ENCODE peak calls at places on chromosomes 7 and 10, in six cellular contexts. S is GM12864; V is progenitor cell of endocrine pancreas; U is upper lobe of right lung; K is activated CD4-positive, alpha-beta T cell treated with anti-CD3 and anti-CD28 coated beads for 48 hours; W is AG10803. B is an unnamed sample.
A peak's percentile ranks its signal among the peaks of the same experiment; 100 is the strongest.

GRCh38 chr10:24887855-24888231 is 64.6 kb downstream of the PRTFDC1 start:
- DNase-seq in W (no peak), S (no peak), V (no peak), K (no peak), U (no peak), B (no peak)

GRCh38 chr10:1465993-1466764 is 271.1 kb downstream of the ADARB2 start:
- DNase-seq in W (no peak), S (no peak), V (no peak), K (no peak), U (no peak), B (no peak)

GRCh38 chr7:26616235-26616634 is 248.2 kb downstream of the SKAP2 start:
- DNase-seq in V (no peak), S (no peak), K (no peak), U (no peak), W (no peak), B (no peak)

GRCh38 chr7:122006687-122007086 is 133.7 kb downstream of the PTPRZ1 start:
- DNase-seq in S (no peak), U (no peak), V (no peak), W (no peak), K (no peak), B (no peak)

GRCh38 chr10:119221666-119222065 is 14.3 kb downstream of the GRK5 start:
- DNase-seq in V (no peak), W (no peak), K (no peak), U (no peak), S (no peak), B (no peak)

GRCh38 chr10:74932648-74933047 is 106.2 kb downstream of the KAT6B start:
- DNase-seq in W (peak; percentile 44), K (no peak), U (no peak), S (no peak), V (no peak), B (no peak)

GRCh38 chr10:32983333-32983909 is 25.4 kb upstream of the ITGB1 start:
- DNase-seq in U (no peak), V (no peak), K (peak; percentile 25), S (no peak), W (peak; percentile 90), B (peak; percentile 17)

GRCh38 chr7:43648725-43649406 is 66.0 kb downstream of the STK17A start:
- DNase-seq in V (no peak), S (peak; percentile 96), K (peak; percentile 73), W (peak; percentile 83), U (no peak), B (peak; percentile 66)

GRCh38 chr10:122019414-122019975 is 30.5 kb downstream of the TACC2 start:
- DNase-seq in U (peak; percentile 86), K (no peak), W (no peak), S (no peak), V (no peak), B (no peak)

GRCh38 chr10:116774728-116775151 is 32.4 kb upstream of the HSPA12A start:
- DNase-seq in U (no peak), V (no peak), K (no peak), W (no peak), S (no peak), B (no peak)

GRCh38 chr7:142357953-142358520 is 100.2 kb upstream of the PRSS58 start:
- DNase-seq in K (peak; percentile 39), V (no peak), S (peak; percentile 16), U (no peak), W (peak; percentile 82), B (no peak)

GRCh38 chr10:88232029-88232895 is 350.9 kb downstream of the RNLS start:
- DNase-seq in K (no peak), U (peak; percentile 69), W (peak; percentile 45), V (no peak), S (no peak), B (no peak)

GRCh38 chr7:43454936-43455518 is 127.9 kb upstream of the STK17A start:
- DNase-seq in K (no peak), W (peak; percentile 58), V (no peak), U (no peak), S (no peak), B (no peak)

GRCh38 chr10:69237528-69238159 is 17.5 kb downstream of the HKDC1 start:
- DNase-seq in V (peak; percentile 81), W (peak; percentile 66), K (peak; percentile 92), U (peak; percentile 91), S (no peak), B (peak; percentile 81)

GRCh38 chr7:1705339-1705738 is 35.3 kb downstream of the ELFN1 start:
- DNase-seq in V (no peak), K (no peak), W (no peak), U (peak; percentile 51), S (no peak), B (no peak)

GRCh38 chr7:3162286-3162685 is 118.6 kb upstream of the CARD11 start:
- DNase-seq in W (no peak), U (no peak), S (no peak), K (peak; percentile 44), V (no peak), B (no peak)

GRCh38 chr10:17523246-17523753 is 68.9 kb upstream of the ST8SIA6 start:
- DNase-seq in K (no peak), S (no peak), W (no peak), U (no peak), V (no peak), B (no peak)

GRCh38 chr7:134850048-134850447 is 70.6 kb downstream of the CALD1 start:
- DNase-seq in K (no peak), V (no peak), S (no peak), W (no peak), U (no peak), B (no peak)

GRCh38 chr10:96752380-96752779 is 32.1 kb upstream of the PIK3AP1 start:
- DNase-seq in V (no peak), S (no peak), K (no peak), W (no peak), U (no peak), B (no peak)

GRCh38 chr7:124324262-124324661 is 291.4 kb upstream of the TMEM229A start:
- DNase-seq in S (no peak), W (no peak), V (no peak), K (no peak), U (no peak), B (no peak)

GRCh38 chr10:21494221-21495001 is 31.1 kb downstream of the SKIDA1 start:
- DNase-seq in V (no peak), K (peak; percentile 34), S (no peak), W (peak; percentile 28), U (peak; percentile 75), B (peak; percentile 42)

GRCh38 chr10:69866688-69867461 is 65.2 kb downstream of the COL13A1 start:
- DNase-seq in W (peak; percentile 74), U (no peak), K (no peak), S (no peak), V (no peak), B (no peak)

GRCh38 chr10:72200883-72201282 is 14.9 kb upstream of the ANAPC16 start:
- DNase-seq in K (no peak), U (no peak), W (no peak), S (no peak), V (no peak), B (no peak)

GRCh38 chr7:52648903-52649302 is 386.5 kb upstream of the POM121L12 start:
- DNase-seq in K (no peak), W (no peak), S (no peak), V (no peak), U (no peak), B (no peak)

GRCh38 chr10:120995768-120996167 is 144.6 kb downstream of the WDR11 start:
- DNase-seq in V (no peak), W (no peak), K (no peak), U (no peak), S (no peak), B (no peak)

GRCh38 chr7:151247611-151248176 is 800 bp downstream of the SMARCD3 start:
- DNase-seq in K (no peak), U (no peak), W (no peak), V (no peak), S (no peak), B (no peak)

GRCh38 chr10:9160275-9160674 is 1105.8 kb downstream of the GATA3 start:
- DNase-seq in U (no peak), K (no peak), W (no peak), V (no peak), S (no peak), B (no peak)

GRCh38 chr10:33129181-33129928 is 171.3 kb upstream of the ITGB1 start:
- DNase-seq in U (no peak), W (peak; percentile 100), S (no peak), V (no peak), K (no peak), B (no peak)

GRCh38 chr10:79051766-79052165 is 17.0 kb upstream of the ZMIZ1 start:
- DNase-seq in U (peak; percentile 54), W (no peak), K (no peak), V (no peak), S (no peak), B (no peak)

GRCh38 chr7:158858592-158859503 is 2.5 kb downstream of the DYNC2I1 start:
- DNase-seq in V (no peak), K (no peak), W (no peak), U (no peak), S (no peak), B (no peak)